ENCODE peak calls at places on chromosomes 2 and 18, in nine cellular contexts. H is Panc1, O is breast epithelium, U is endothelial cell of umbilical vein, I is transverse colon, V is HCT116, C is SK-N-SH, W is HL-60, E is prostate gland. A is an unnamed sample.

GRCh38 chr2:201806442-201806841 is at the start of gene CDK15:
- DNase-seq in U (no peak), I (no peak), E (no peak), V (no peak), O (no peak), W (no peak), C (no peak), H (no peak), A (no peak)

GRCh38 chr2:36702781-36703180 is 6.3 kb downstream of the VIT start:
- DNase-seq in E (no peak), W (no peak), O (no peak), I (no peak), V (no peak), C (no peak), U (no peak), H (no peak), A (peak)

GRCh38 chr2:195498176-195498575 is 158.8 kb upstream of the SLC39A10 start:
- DNase-seq in W (no peak), E (no peak), I (peak), C (no peak), U (peak), V (peak), O (no peak), H (no peak), A (no peak)

GRCh38 chr2:47198985-47199451 is 43.9 kb upstream of the STPG4 start:
- DNase-seq in W (no peak), C (no peak), E (no peak), I (no peak), U (no peak), V (no peak), H (no peak), O (no peak), A (no peak)

GRCh38 chr2:26088038-26088643 is 54.3 kb downstream of the RAB10 start:
- DNase-seq in W (peak), H (no peak), E (no peak), C (peak), V (no peak), O (no peak), I (no peak), U (peak), A (no peak)

GRCh38 chr2:196783431-196784094 is 15.9 kb downstream of the GTF3C3 start:
- DNase-seq in E (no peak), V (no peak), I (no peak), O (no peak), C (no peak), U (no peak), W (no peak), H (no peak), A (no peak)

GRCh38 chr18:37452015-37452414 is 113.6 kb downstream of the CELF4 start:
- DNase-seq in V (no peak), W (no peak), E (no peak), O (no peak), U (no peak), I (no peak), H (no peak), C (no peak), A (no peak)

GRCh38 chr2:46296216-46296839 is 879 bp upstream of the EPAS1 start:
- DNase-seq in E (peak), V (no peak), U (no peak), W (no peak), O (peak), H (no peak), I (peak), C (no peak), A (no peak)

GRCh38 chr18:75212626-75213110 is 2.1 kb downstream of the TSHZ1 start:
- DNase-seq in I (no peak), V (no peak), H (no peak), W (no peak), O (no peak), U (peak), C (no peak), E (no peak), A (peak)

GRCh38 chr2:43086451-43087221 is 139.8 kb downstream of the ZFP36L2 start:
- DNase-seq in O (no peak), I (peak), H (peak), U (peak), E (peak), V (peak), C (no peak), W (no peak), A (no peak)

GRCh38 chr2:231604101-231604684 is 11.5 kb downstream of the TEX44 start:
- DNase-seq in V (no peak), I (peak), O (peak), H (no peak), C (no peak), W (no peak), E (peak), U (no peak), A (no peak)

GRCh38 chr2:42860518-42861094 is 68.2 kb upstream of the HAAO start:
- DNase-seq in O (no peak), H (no peak), U (no peak), C (no peak), E (no peak), V (no peak), I (no peak), W (no peak), A (no peak)

GRCh38 chr2:233145726-233146125 is 85.6 kb downstream of the INPP5D start:
- DNase-seq in W (no peak), V (no peak), O (no peak), H (no peak), I (no peak), E (no peak), C (no peak), U (no peak), A (no peak)

GRCh38 chr2:216679658-216680024 is 15.7 kb downstream of the IGFBP5 start:
- DNase-seq in H (no peak), V (no peak), C (no peak), O (no peak), I (no peak), E (no peak), W (no peak), U (no peak), A (no peak)

GRCh38 chr2:34985474-34985873 is 1370.1 kb upstream of the CRIM1 start:
- DNase-seq in I (no peak), H (no peak), W (no peak), U (no peak), O (no peak), E (no peak), V (no peak), C (no peak), A (no peak)

GRCh38 chr2:69184224-69184623 is 171.2 kb downstream of the ANTXR1 start:
- DNase-seq in H (no peak), W (no peak), C (peak), O (no peak), E (no peak), U (no peak), V (no peak), I (no peak), A (no peak)

GRCh38 chr2:74010087-74010541 is 25.4 kb downstream of the TET3 start:
- DNase-seq in O (peak), I (no peak), H (no peak), E (peak), U (no peak), V (no peak), W (no peak), C (peak), A (no peak)

GRCh38 chr18:905307-905947 is 756 bp downstream of the ADCYAP1 start:
- DNase-seq in I (no peak), E (no peak), W (no peak), O (no peak), V (no peak), U (no peak), H (no peak), C (peak), A (no peak)

GRCh38 chr18:49668583-49669290 is 106.9 kb downstream of the LIPG start:
- DNase-seq in U (no peak), E (no peak), W (no peak), O (no peak), V (no peak), C (no peak), H (no peak), I (peak), A (no peak)

GRCh38 chr2:204027105-204027504 is 90.5 kb downstream of the ICOS start:
- DNase-seq in U (peak), H (no peak), I (no peak), W (no peak), E (no peak), V (no peak), C (no peak), O (no peak), A (no peak)

GRCh38 chr2:187459242-187459641 is 11.2 kb upstream of the CALCRL start:
- DNase-seq in U (no peak), W (no peak), O (no peak), E (no peak), H (no peak), C (no peak), V (no peak), I (no peak), A (no peak)

GRCh38 chr2:203352604-203353255 is 24.5 kb downstream of the ABI2 start:
- DNase-seq in U (no peak), I (no peak), V (no peak), H (peak), W (no peak), E (no peak), O (no peak), C (no peak), A (no peak)

GRCh38 chr2:38095996-38096861 is 20.3 kb upstream of the CYP1B1 start:
- DNase-seq in V (no peak), O (no peak), C (no peak), H (no peak), E (peak), U (no peak), I (no peak), W (peak), A (no peak)

GRCh38 chr2:31347319-31347718 is 67.2 kb downstream of the XDH start:
- DNase-seq in O (no peak), I (no peak), C (no peak), H (no peak), W (no peak), U (no peak), E (no peak), V (no peak), A (peak)

DNA sequence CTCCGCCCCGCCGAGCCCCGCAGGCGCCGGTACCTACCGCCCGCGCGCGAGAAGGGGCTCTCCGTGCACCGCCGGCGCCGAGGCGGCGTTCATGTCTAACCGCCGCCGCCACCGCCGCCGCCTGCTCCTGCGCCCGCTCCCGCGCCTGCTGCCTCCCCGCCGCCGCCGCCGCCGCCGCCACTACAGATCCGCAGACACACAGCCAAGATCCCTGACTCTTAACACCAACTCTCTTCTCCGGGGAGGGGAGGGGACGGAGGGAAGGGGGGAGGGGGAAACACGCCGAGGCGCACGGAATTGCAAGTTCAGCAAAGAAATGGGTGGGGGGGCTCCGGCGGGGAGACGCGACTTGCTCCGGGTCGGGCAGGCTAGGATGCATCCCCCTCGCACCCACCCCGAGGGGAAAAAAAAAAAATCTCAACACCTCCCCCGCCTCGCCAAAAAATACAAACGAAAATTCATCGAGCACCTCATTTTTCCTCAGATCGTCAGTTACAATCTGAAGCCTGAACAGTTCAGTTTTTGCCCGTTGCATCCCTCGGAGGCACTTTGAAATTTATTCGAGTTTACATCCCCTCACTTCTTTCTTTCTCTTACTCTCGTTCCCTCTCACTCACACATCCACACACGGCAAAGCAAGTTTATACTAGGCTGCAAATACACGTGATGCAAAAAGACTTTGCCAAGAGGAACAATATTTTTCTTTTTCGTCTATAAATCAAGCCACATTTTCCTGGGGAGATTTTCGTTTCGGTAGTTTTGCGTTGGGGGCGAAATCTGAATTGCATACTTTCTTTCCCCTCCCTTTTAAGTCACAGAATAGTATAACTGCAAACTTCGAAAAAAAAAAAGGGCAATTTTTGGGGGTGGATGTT is at the start of gene TCF4:
- DNase-seq in C (peak), W (peak), O (peak), I (peak), V (no peak), E (peak), U (peak), H (no peak), A (no peak)
- TF ChIP-seq POLR2AphosphoS5 in C (no peak), W (peak), O (no peak), I (peak), V (no peak), E (no peak), U (no peak), H (no peak), A (peak)

DNA sequence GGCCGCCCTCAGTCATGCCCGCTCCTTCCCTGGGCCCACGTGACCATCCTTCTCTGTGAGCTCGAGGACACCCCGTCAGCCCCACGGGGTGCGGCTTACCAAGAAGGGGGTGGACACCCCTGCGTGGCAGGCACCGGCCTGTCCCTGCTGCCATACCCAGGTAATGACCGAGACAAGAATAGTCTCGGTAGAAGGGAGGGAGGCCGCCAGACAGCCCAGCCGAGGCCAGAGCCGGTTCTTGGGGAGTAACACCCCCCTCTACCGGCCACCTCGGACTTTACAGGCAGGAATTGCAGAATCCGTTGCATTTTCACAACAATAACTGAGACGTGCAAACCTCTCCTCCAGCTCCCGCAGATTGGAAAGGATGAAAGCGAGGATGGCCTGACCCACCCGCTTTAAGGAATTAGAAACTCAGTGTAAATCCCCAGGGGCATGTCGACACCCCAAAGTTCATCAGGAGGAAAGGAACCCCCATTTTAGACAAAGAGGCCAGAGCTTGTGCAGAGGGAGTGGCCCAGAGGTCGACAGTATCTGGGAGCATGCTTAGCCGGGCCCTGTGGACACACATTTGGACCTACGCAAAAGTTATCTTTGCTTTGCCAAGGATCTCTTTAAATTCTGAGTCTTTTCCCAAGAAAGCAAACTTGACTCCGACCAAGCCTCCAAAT is 60.1 kb upstream of the GLI2 start:
- DNase-seq in V (peak), C (peak), W (no peak), I (peak), O (no peak), H (no peak), E (peak), U (peak), A (no peak)
- TF ChIP-seq CTCF in V (peak), C (peak), W (peak), I (peak), O (peak), H (peak), E (peak), U (peak), A (peak)

GRCh38 chr2:134200024-134200423 is 53.8 kb upstream of the MGAT5 start:
- DNase-seq in E (no peak), O (no peak), C (no peak), V (no peak), W (no peak), U (no peak), I (no peak), H (no peak), A (no peak)
- TF ChIP-seq POLR2AphosphoS5 in E (no peak), O (no peak), C (no peak), V (no peak), W (no peak), U (no peak), I (no peak), H (no peak), A (no peak)

DNA sequence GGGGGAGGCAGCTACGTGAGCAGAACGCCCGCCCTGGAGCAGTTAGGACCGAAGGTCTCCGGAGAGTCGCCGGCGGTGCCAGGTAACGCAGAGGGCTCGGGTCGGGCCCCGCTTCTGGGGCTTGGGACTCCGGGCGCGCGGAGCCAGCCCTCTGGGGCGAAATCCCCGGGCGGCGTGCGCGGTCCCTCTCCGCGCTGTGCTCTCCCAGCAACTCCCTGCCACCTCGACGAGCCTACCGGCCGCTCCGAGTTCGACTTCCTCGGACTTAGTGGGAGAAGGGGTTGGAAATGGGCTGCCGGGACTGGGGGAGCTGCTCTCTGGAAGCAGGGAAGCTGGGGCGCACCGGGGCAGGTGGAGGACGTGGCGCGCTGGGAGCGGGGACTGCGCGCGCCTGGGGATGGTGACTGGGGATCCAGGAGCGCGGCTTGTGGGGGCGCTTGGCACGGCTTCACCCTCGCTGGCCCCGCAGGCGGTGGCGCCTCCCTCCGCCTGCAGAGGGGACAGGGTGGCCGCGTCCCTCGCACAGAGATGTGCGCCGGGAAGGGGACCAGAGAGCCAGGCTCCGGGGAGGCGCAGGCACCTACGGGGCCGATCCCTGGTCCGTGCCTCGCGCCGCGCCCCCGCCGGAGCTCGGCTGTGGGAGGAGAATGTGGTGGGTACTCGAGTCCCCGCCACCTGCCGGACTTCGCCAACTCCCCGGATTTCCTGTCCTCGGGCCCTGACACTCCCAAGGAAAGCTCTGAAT is 688 bp downstream of the CDH20 start:
- DNase-seq in U (no peak), I (no peak), V (no peak), O (no peak), H (no peak), E (no peak), C (peak), W (no peak), A (no peak)
- TF ChIP-seq CTCF in U (no peak), I (no peak), V (no peak), O (no peak), H (no peak), E (no peak), C (no peak), W (no peak), A (no peak)

GRCh38 chr2:85131116-85131515 is 2.1 kb upstream of the TCF7L1 start:
- DNase-seq in C (peak), E (no peak), I (no peak), H (no peak), V (no peak), O (no peak), W (no peak), U (peak), A (no peak)

GRCh38 chr2:85133751-85134254 is 611 bp downstream of the TCF7L1 start:
- DNase-seq in V (no peak), I (peak), W (no peak), E (peak), H (no peak), C (peak), O (no peak), U (peak), A (no peak)

GRCh38 chr2:85134255-85135065 is 1.3 kb downstream of the TCF7L1 start:
- DNase-seq in U (peak), H (no peak), E (peak), O (no peak), V (no peak), W (no peak), I (peak), C (peak), A (no peak)

GRCh38 chr2:85132392-85132791 is 800 bp upstream of the TCF7L1 start:
- DNase-seq in O (no peak), W (no peak), V (no peak), H (no peak), E (no peak), U (no peak), C (peak), I (no peak), A (no peak)

GRCh38 chr2:85132834-85133637 is at the start of gene TCF7L1:
- DNase-seq in C (peak), H (peak), U (peak), I (peak), V (peak), E (peak), W (peak), O (peak), A (peak)
- TF ChIP-seq POLR2AphosphoS5 in C (no peak), H (no peak), U (no peak), I (no peak), V (peak), E (peak), W (no peak), O (peak), A (peak)

DNA sequence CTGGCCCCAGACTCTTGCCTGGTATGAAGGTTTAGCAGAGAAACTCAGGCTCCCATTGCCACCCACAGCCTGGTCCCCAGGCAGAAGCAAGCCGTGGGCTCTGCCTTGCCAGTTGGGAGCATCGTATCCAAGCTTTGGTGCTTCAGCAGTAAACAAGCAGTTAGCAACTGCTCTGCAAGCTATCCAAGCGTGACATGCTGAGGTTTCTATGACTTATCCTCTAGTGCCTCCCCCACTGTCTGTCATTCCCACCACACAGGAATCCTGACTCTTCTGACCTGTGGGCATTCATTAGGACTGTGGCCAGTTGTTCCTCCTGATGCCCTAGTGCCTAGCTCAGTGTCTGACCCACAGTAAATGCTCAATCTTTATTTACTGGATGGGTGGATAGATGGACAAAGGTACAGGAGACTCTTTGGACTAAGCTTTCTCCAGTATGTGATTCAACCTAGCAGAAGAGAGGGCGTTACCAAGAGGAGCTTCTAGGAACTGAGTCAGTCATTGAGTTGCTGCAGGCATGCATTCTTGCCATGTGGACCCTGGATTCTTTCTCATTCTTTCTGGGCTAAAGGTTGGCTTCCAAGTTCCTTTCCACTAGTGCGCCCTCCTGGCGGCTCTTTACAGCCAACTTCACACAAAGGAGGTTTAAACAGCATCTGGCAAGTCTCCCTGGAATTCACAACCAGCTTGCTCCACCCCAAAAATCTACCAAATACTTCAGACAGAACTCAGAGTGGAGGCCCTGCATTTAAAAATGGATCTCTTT is 40.6 kb upstream of the MRPL19 start:
- DNase-seq in W (no peak), U (peak), H (no peak), E (no peak), I (no peak), V (no peak), C (no peak), O (no peak), A (peak)
- TF ChIP-seq CTCF in W (no peak), U (no peak), H (no peak), E (no peak), I (no peak), V (no peak), C (peak), O (no peak), A (no peak)

DNA sequence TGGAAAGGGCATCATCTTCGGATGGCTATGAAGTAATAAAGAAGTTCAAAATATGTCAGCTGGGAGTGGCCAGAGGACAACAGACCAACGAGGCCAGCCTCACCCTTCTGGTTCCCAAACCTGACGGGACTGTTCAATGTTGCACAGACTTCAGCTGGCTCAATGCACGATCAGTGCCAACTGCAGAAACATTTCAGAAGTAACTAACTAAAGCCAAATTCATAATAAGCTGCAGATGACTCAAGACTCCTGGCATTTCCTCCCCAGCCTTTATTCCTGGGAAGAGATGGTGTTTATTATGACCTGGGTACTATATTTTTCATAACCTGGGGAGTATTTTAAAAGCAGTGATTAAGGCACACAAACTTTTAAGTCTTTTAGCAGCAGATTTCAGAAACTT is 3.8 kb upstream of the ATP6V1C2 start:
- DNase-seq in W (no peak), I (no peak), U (peak), V (no peak), C (no peak), O (no peak), H (no peak), E (peak), A (no peak)
- TF ChIP-seq POLR2AphosphoS5 in W (no peak), I (no peak), U (peak), V (no peak), C (peak), O (no peak), H (no peak), E (peak), A (no peak)